ENCODE peak calls at places on chromosomes 16 and 17, in ten cellular contexts. E is adrenal gland, B is AG08396, T is EL, Z is HCEC 1CT, H is NCI-H774, L is NCI-H187 treated with DMSO at 0.1 percent for 48 hours, D is thoracic aorta, M is body of pancreas, F is NCI-H460. I is an unnamed sample.

GRCh38 chr17:27384721-27385120 is 71.5 kb upstream of the KSR1 start:
- DNase-seq in E (no peak), B (no peak), T (no peak), Z (no peak), H (no peak), L (no peak), D (no peak), M (no peak), F (no peak), I (no peak)

GRCh38 chr16:57997528-57998265 is 2.8 kb downstream of the ZNF319 start:
- DNase-seq in E (no peak), B (no peak), T (no peak), Z (no peak), H (no peak), L (no peak), D (no peak), M (no peak), F (no peak), I (no peak)

GRCh38 chr17:43393944-43394482 is 4.8 kb upstream of the ARL4D start:
- DNase-seq in E (peak; percentile 95), B (peak; percentile 85), T (peak; percentile 89), Z (peak; percentile 72), H (peak; percentile 92), L (peak; percentile 47), D (peak; percentile 92), M (peak; percentile 95), F (peak; percentile 92), I (peak; percentile 88)

GRCh38 chr17:49825645-49826044 is 22.2 kb downstream of the TAC4 start:
- DNase-seq in E (no peak), B (no peak), T (no peak), Z (no peak), H (no peak), L (no peak), D (no peak), M (no peak), F (no peak), I (no peak)

GRCh38 chr17:75289832-75290337 is 652 bp upstream of the SLC25A19 start:
- DNase-seq in E (peak; percentile 79), B (no peak), T (peak; percentile 54), Z (peak; percentile 53), H (peak; percentile 31), L (no peak), D (no peak), M (peak; percentile 77), F (peak; percentile 39), I (peak; percentile 56)

GRCh38 chr17:44905006-44906000 is 6.1 kb upstream of the EFTUD2 start:
- DNase-seq in E (no peak), B (no peak), T (no peak), Z (no peak), H (no peak), L (no peak), D (no peak), M (no peak), F (no peak), I (no peak)

GRCh38 chr17:37483311-37484039 is 6.2 kb upstream of the DUSP14 start:
- DNase-seq in E (no peak), B (peak; percentile 75), T (peak; percentile 74), Z (peak; percentile 96), H (no peak), L (no peak), D (no peak), M (no peak), F (no peak), I (peak; percentile 41)

GRCh38 chr16:83619381-83620150 is 188.2 kb upstream of the HSBP1 start:
- DNase-seq in E (no peak), B (no peak), T (no peak), Z (peak; percentile 1), H (no peak), L (no peak), D (no peak), M (no peak), F (no peak), I (no peak)

GRCh38 chr16:2776500-2777139 is 460 bp downstream of the ELOB start:
- DNase-seq in E (peak; percentile 43), B (peak; percentile 57), T (no peak), Z (no peak), H (no peak), L (no peak), D (no peak), M (no peak), F (no peak), I (peak; percentile 67)

GRCh38 chr16:84502581-84502980 is 1.9 kb downstream of the MEAK7 start:
- DNase-seq in E (no peak), B (no peak), T (peak; percentile 32), Z (peak; percentile 24), H (no peak), L (no peak), D (no peak), M (no peak), F (no peak), I (no peak)

GRCh38 chr16:75019007-75019406 is 20.2 kb downstream of the ZNRF1 start:
- DNase-seq in E (no peak), B (no peak), T (peak; percentile 28), Z (peak; percentile 45), H (no peak), L (no peak), D (no peak), M (no peak), F (no peak), I (no peak)

GRCh38 chr17:42365136-42365535 is 23.1 kb downstream of the STAT3 start:
- DNase-seq in E (peak; percentile 83), B (peak; percentile 36), T (peak; percentile 79), Z (peak; percentile 40), H (no peak), L (no peak), D (no peak), M (no peak), F (no peak), I (no peak)